ENCODE peak calls at places on chromosomes 4 and X, in nine cellular contexts. N is fibroblast of the conjunctiva; A is EL; H is mesendoderm; P is upper lobe of right lung; E is HTR-8/SVneo; O is NCI-H1417; L is stimulated activated CD4-positive, alpha-beta T cell treated with anti-CD3 and anti-CD28 coated beads, Interleukin-1b, Interleukin-23, amount 100 ng/mL, for 24 hours; B is stimulated activated naive B cell treated with anti-CD40 and anti-IgM and Interleukin-4, amounts not matched to agents 10 μg/mL and 1 μg/mL and 100 μg/mL, for 72 hours. F is an unnamed sample.

GRCh38 chrX:110418220-110418856 is 59.7 kb downstream of the RTL9 start:
- DNase-seq in N (peak), A (peak), H (peak), P (peak), E (no peak), O (peak), L (no peak), B (no peak), F (no peak)

GRCh38 chrX:53266175-53266574 is 15.2 kb downstream of the IQSEC2 start:
- DNase-seq in N (no peak), A (no peak), H (no peak), P (no peak), E (no peak), O (no peak), L (no peak), B (no peak), F (no peak)

GRCh38 chr4:40749717-40750460 is at the start of gene NSUN7:
- DNase-seq in N (no peak), A (peak), H (peak), P (peak), E (peak), O (peak), L (no peak), B (peak), F (no peak)

GRCh38 chrX:24298191-24298590 is 15.7 kb downstream of the SUPT20HL2 start:
- DNase-seq in N (no peak), A (no peak), H (no peak), P (no peak), E (peak), O (no peak), L (no peak), B (no peak), F (no peak)

GRCh38 chr4:155667538-155668511 is 1.2 kb downstream of the GUCY1A1 start:
- DNase-seq in N (no peak), A (peak), H (peak), P (peak), E (peak), O (peak), L (no peak), B (peak), F (no peak)

GRCh38 chr4:147831452-147832192 is 99.7 kb downstream of the ARHGAP10 start:
- DNase-seq in N (peak), A (peak), H (peak), P (no peak), E (peak), O (no peak), L (no peak), B (no peak), F (peak)

GRCh38 chr4:61716437-61716836 is 516.3 kb downstream of the ADGRL3 start:
- DNase-seq in N (no peak), A (no peak), H (no peak), P (no peak), E (no peak), O (no peak), L (no peak), B (no peak), F (no peak)

GRCh38 chr4:4325321-4325720 is 35.3 kb downstream of the ZBTB49 start:
- DNase-seq in N (no peak), A (no peak), H (no peak), P (peak), E (no peak), O (no peak), L (no peak), B (no peak), F (no peak)

GRCh38 chrX:98380106-98380505 is 1496.4 kb downstream of the RPA4 start:
- DNase-seq in N (no peak), A (no peak), H (peak), P (no peak), E (no peak), O (no peak), L (no peak), B (no peak), F (no peak)

GRCh38 chr4:89836031-89836777 is 757 bp downstream of the SNCA start:
- DNase-seq in N (no peak), A (no peak), H (peak), P (peak), E (peak), O (peak), L (no peak), B (no peak), F (no peak)

GRCh38 chr4:159191989-159192388 is 89.1 kb downstream of the RAPGEF2 start:
- DNase-seq in N (peak), A (peak), H (peak), P (no peak), E (peak), O (peak), L (no peak), B (no peak), F (no peak)

GRCh38 chr4:150746156-150746555 is 164.2 kb downstream of the MAB21L2 start:
- DNase-seq in N (no peak), A (peak), H (no peak), P (no peak), E (peak), O (no peak), L (no peak), B (no peak), F (no peak)

GRCh38 chrX:129706395-129707072 is 32.2 kb upstream of the XPNPEP2 start:
- DNase-seq in N (no peak), A (peak), H (no peak), P (no peak), E (no peak), O (no peak), L (no peak), B (no peak), F (no peak)

GRCh38 chrX:45668686-45669443 is 468.2 kb upstream of the DIPK2B start:
- DNase-seq in N (peak), A (peak), H (no peak), P (no peak), E (peak), O (no peak), L (no peak), B (no peak), F (no peak)

GRCh38 chrX:41722816-41723215 is 1.2 kb upstream of the GPR82 start:
- DNase-seq in N (no peak), A (peak), H (no peak), P (no peak), E (no peak), O (no peak), L (no peak), B (no peak), F (no peak)

GRCh38 chrX:153662266-153662665 is 11.3 kb downstream of the PNCK start:
- DNase-seq in N (no peak), A (peak), H (peak), P (peak), E (no peak), O (no peak), L (peak), B (no peak), F (peak)

GRCh38 chrX:19544693-19545305 is 29.5 kb upstream of the MAP3K15 start:
- DNase-seq in N (peak), A (peak), H (peak), P (no peak), E (peak), O (peak), L (no peak), B (no peak), F (no peak)

GRCh38 chr4:87057835-87058234 is 123.0 kb downstream of the AFF1 start:
- DNase-seq in N (no peak), A (peak), H (no peak), P (no peak), E (no peak), O (no peak), L (no peak), B (no peak), F (no peak)

GRCh38 chr4:72031868-72032619 is at the start of gene NPFFR2:
- DNase-seq in N (no peak), A (peak), H (peak), P (peak), E (peak), O (no peak), L (no peak), B (no peak), F (no peak)

GRCh38 chrX:9091253-9091652 is 57.3 kb upstream of the FAM9B start:
- DNase-seq in N (no peak), A (no peak), H (no peak), P (no peak), E (no peak), O (no peak), L (no peak), B (peak), F (no peak)

GRCh38 chrX:23784487-23785301 is 1.7 kb downstream of the SAT1 start:
- DNase-seq in N (peak), A (peak), H (no peak), P (no peak), E (peak), O (no peak), L (no peak), B (no peak), F (no peak)

GRCh38 chrX:1521459-1521956 is 15.5 kb downstream of the P2RY8 start:
- DNase-seq in N (no peak), A (no peak), H (peak), P (peak), E (no peak), O (no peak), L (no peak), B (peak), F (no peak)

GRCh38 chr4:112279882-112280315 is 5.8 kb downstream of the TIFA start:
- DNase-seq in N (no peak), A (no peak), H (no peak), P (no peak), E (no peak), O (no peak), L (no peak), B (no peak), F (no peak)

GRCh38 chr4:116122131-116122530 is 963.2 kb downstream of the TRAM1L1 start:
- DNase-seq in N (peak), A (no peak), H (no peak), P (no peak), E (no peak), O (no peak), L (no peak), B (no peak), F (no peak)